ENCODE peak calls at places on chromosomes 13 and 19, in four cellular contexts. F is T-cell; Y is transverse colon; E is activated T-helper 1 cell treated with anti-CD3 and anti-CD28 coated beads, Interleukin-12 subunit alpha, Interleukin-12 subunit beta, Interleukin-2, Interleukin-4 antibody, amounts not matched to agents 30 ng/mL and 10 ng/mL and 1 ng/mL, durations not matched to agents 14 hours and 24 hours and 36 hours. Z is an unnamed sample.

GRCh38 chr13:107865643-107866006 is 349.7 kb downstream of the LIG4 start:
- DNase-seq in F (no peak), Y (no peak), E (no peak), Z (no peak)

GRCh38 chr13:99270503-99270902 is 12.3 kb upstream of the GPR18 start:
- DNase-seq in F (no peak), Y (no peak), E (no peak), Z (no peak)

GRCh38 chr19:23787106-23787505 is 28.4 kb upstream of the ZNF681 start:
- DNase-seq in F (no peak), Y (peak; percentile 37), E (no peak), Z (no peak)

GRCh38 chr19:38514812-38515633 is 81.5 kb downstream of the RYR1 start:
- DNase-seq in F (peak; percentile 76), Y (peak; percentile 64), E (peak; percentile 69), Z (peak; percentile 80)

GRCh38 chr13:113756441-113757097 is 2.5 kb upstream of the TMEM255B start:
- DNase-seq in F (no peak), Y (no peak), E (no peak), Z (no peak)

GRCh38 chr13:41742917-41743552 is 217.9 kb downstream of the VWA8 start:
- DNase-seq in F (no peak), Y (no peak), E (no peak), Z (no peak)

GRCh38 chr19:4678881-4679379 is 8.8 kb upstream of the MYDGF start:
- DNase-seq in F (no peak), Y (no peak), E (no peak), Z (peak; percentile 76)

GRCh38 chr13:19984430-19985218 is 26.1 kb downstream of the ZMYM2 start:
- DNase-seq in F (no peak), Y (no peak), E (no peak), Z (peak; percentile 48)

GRCh38 chr19:49438261-49438660 is 3.1 kb downstream of the SLC17A7 start:
- DNase-seq in F (no peak), Y (no peak), E (no peak), Z (no peak)

GRCh38 chr13:113904411-113904810 is 40.5 kb upstream of the GAS6 start:
- DNase-seq in F (no peak), Y (peak; percentile 42), E (no peak), Z (peak; percentile 36)

GRCh38 chr19:850221-850978 is 1.7 kb upstream of the ELANE start:
- DNase-seq in F (no peak), Y (peak; percentile 82), E (no peak), Z (peak; percentile 66)

GRCh38 chr13:30934381-30934780 is 1.9 kb downstream of the TEX26 start:
- DNase-seq in F (no peak), Y (no peak), E (no peak), Z (no peak)

Z was measured in erythroblast.